ENCODE peak calls at places on chromosomes 13 and 19, in four cellular contexts. T is NCI-H2107, W is thyroid gland, L is progenitor cell of endocrine pancreas. R is an unnamed sample.

GRCh38 chr19:41997851-41998229 is 3.8 kb upstream of the ATP1A3 start:
- DNase-seq in T (no peak), W (no peak), L (no peak), R (no peak)

GRCh38 chr13:80334582-80335260 is 6.2 kb downstream of the SPRY2 start:
- DNase-seq in T (no peak), W (no peak), L (no peak), R (no peak)

GRCh38 chr19:31121501-31121900 is 227.7 kb downstream of the TSHZ3 start:
- DNase-seq in T (no peak), W (no peak), L (no peak), R (no peak)

GRCh38 chr13:106361621-106362020 is 173.8 kb downstream of the EFNB2 start:
- DNase-seq in T (no peak), W (no peak), L (no peak), R (no peak)

GRCh38 chr13:31885994-31886393 is 145.6 kb upstream of the FRY start:
- DNase-seq in T (no peak), W (peak; percentile 13), L (no peak), R (no peak)

GRCh38 chr13:107351305-107351704 is 783.4 kb upstream of the ARGLU1 start:
- DNase-seq in T (no peak), W (no peak), L (no peak), R (no peak)

GRCh38 chr13:48242677-48243076 is 9.7 kb downstream of the ITM2B start:
- DNase-seq in T (no peak), W (no peak), L (no peak), R (no peak)

GRCh38 chr19:48683349-48683748 is 10.5 kb upstream of the NTN5 start:
- DNase-seq in T (no peak), W (peak; percentile 75), L (no peak), R (no peak)

GRCh38 chr13:68895696-68896095 is 1211.9 kb upstream of the ATXN8OS start:
- DNase-seq in T (no peak), W (no peak), L (no peak), R (no peak)

GRCh38 chr13:110869805-110870706 is 44.8 kb downstream of the ANKRD10 start:
- DNase-seq in T (no peak), W (peak; percentile 83), L (no peak), R (peak; percentile 57)

GRCh38 chr19:10334340-10335148 is 1.2 kb upstream of the RAVER1 start:
- DNase-seq in T (no peak), W (peak; percentile 98), L (peak; percentile 86), R (peak; percentile 94)

GRCh38 chr19:54114340-54114826 is 1.1 kb downstream of the TFPT start:
- DNase-seq in T (peak; percentile 21), W (peak; percentile 10), L (no peak), R (peak; percentile 33)

GRCh38 chr13:76884167-76884566 is 2.0 kb downstream of the KCTD12 start:
- DNase-seq in T (no peak), W (peak; percentile 51), L (no peak), R (no peak)

GRCh38 chr19:1133471-1133929 is 29.7 kb downstream of the GPX4 start:
- DNase-seq in T (no peak), W (peak; percentile 24), L (no peak), R (no peak)

GRCh38 chr13:106617561-106617960 is 49.6 kb upstream of the ARGLU1 start:
- DNase-seq in T (no peak), W (no peak), L (no peak), R (no peak)

GRCh38 chr13:45142440-45143345 is 22.4 kb downstream of the GTF2F2 start:
- DNase-seq in T (no peak), W (no peak), L (no peak), R (no peak)

GRCh38 chr13:43373400-43373799 is 350.0 kb downstream of the DNAJC15 start:
- DNase-seq in T (no peak), W (no peak), L (no peak), R (no peak)

GRCh38 chr13:25872871-25873607 is 178.8 kb downstream of the SHISA2 start:
- DNase-seq in T (no peak), W (no peak), L (no peak), R (no peak)

GRCh38 chr13:20492641-20493040 is 33.0 kb downstream of the CRYL1 start:
- DNase-seq in T (no peak), W (peak; percentile 25), L (no peak), R (no peak)

GRCh38 chr19:42270346-42271044 is 1.4 kb downstream of the CIC start:
- DNase-seq in T (no peak), W (peak; percentile 59), L (no peak), R (peak; percentile 70)

GRCh38 chr19:45764487-45764886 is 4.6 kb downstream of the SIX5 start:
- DNase-seq in T (no peak), W (no peak), L (no peak), R (no peak)

GRCh38 chr19:37813340-37813739 is 34.0 kb upstream of the ZNF573 start:
- DNase-seq in T (no peak), W (no peak), L (no peak), R (no peak)

GRCh38 chr19:2330632-2331284 is 2.3 kb downstream of the SPPL2B start:
- DNase-seq in T (peak; percentile 75), W (peak; percentile 14), L (no peak), R (no peak)

GRCh38 chr13:110546933-110547332 is 14.6 kb downstream of the RAB20 start:
- DNase-seq in T (no peak), W (peak; percentile 61), L (no peak), R (peak; percentile 56)

GRCh38 chr13:79937311-79938243 is 403.3 kb downstream of the SPRY2 start:
- DNase-seq in T (no peak), W (no peak), L (no peak), R (no peak)

GRCh38 chr13:77975358-77976042 is 56.9 kb upstream of the EDNRB start:
- DNase-seq in T (no peak), W (no peak), L (no peak), R (no peak)

GRCh38 chr19:34259367-34259865 is 5.1 kb downstream of the GARRE1 start:
- DNase-seq in T (no peak), W (no peak), L (no peak), R (no peak)

GRCh38 chr19:40165362-40165937 is 25.8 kb upstream of the MAP3K10 start:
- DNase-seq in T (no peak), W (peak; percentile 49), L (peak; percentile 31), R (no peak)

GRCh38 chr13:40589285-40590109 is 76.9 kb downstream of the FOXO1 start:
- DNase-seq in T (no peak), W (no peak), L (no peak), R (peak; percentile 27)

GRCh38 chr19:37817180-37817911 is 38.0 kb upstream of the ZNF573 start:
- DNase-seq in T (no peak), W (peak; percentile 95), L (peak; percentile 80), R (peak; percentile 63)

GRCh38 chr13:31045621-31046081 is 113.2 kb downstream of the TEX26 start:
- DNase-seq in T (no peak), W (peak; percentile 57), L (no peak), R (no peak)

GRCh38 chr13:113746143-113746525 is 12.9 kb upstream of the TMEM255B start:
- DNase-seq in T (no peak), W (no peak), L (no peak), R (no peak)

GRCh38 chr13:59893261-59893660 is 270.5 kb downstream of the DIAPH3 start:
- DNase-seq in T (no peak), W (no peak), L (no peak), R (no peak)

GRCh38 chr13:102561933-102562332 is 34.9 kb upstream of the TPP2 start:
- DNase-seq in T (no peak), W (no peak), L (no peak), R (no peak)

GRCh38 chr13:111663505-111663904 is 343.1 kb downstream of the TEX29 start:
- DNase-seq in T (no peak), W (no peak), L (peak; percentile 2), R (no peak)

GRCh38 chr19:38729653-38730469 is 14.4 kb downstream of the CAPN12 start:
- DNase-seq in T (no peak), W (peak; percentile 58), L (peak; percentile 70), R (peak; percentile 56)

GRCh38 chr13:40813662-40814454 is 24.4 kb downstream of the SLC25A15 start:
- DNase-seq in T (no peak), W (no peak), L (no peak), R (no peak)

GRCh38 chr13:26965058-26965380 is 204.4 kb upstream of the GPR12 start:
- DNase-seq in T (no peak), W (no peak), L (no peak), R (no peak)

GRCh38 chr13:110323986-110324749 is 17.1 kb downstream of the COL4A2 start:
- DNase-seq in T (no peak), W (peak; percentile 30), L (no peak), R (no peak)

GRCh38 chr13:48783181-48783630 is 129.5 kb downstream of the CYSLTR2 start:
- DNase-seq in T (no peak), W (peak; percentile 39), L (no peak), R (no peak)